ENCODE peak calls at places on chromosomes 11 and 22, in nine cellular contexts. N is fibroblast of lung, A is psoas muscle, I is fibroblast of villous mesenchyme, Q is cardiac fibroblast, H is SK-N-SH, Y is AG04450, B is PC-3, K is left lung. O is an unnamed sample.

GRCh38 chr11:126607374-126607773 is 251.9 kb downstream of the ST3GAL4 start:
- DNase-seq in N (peak; percentile 25), A (no peak), I (peak; percentile 33), Q (peak; percentile 51), H (peak; percentile 83), Y (peak; percentile 42), B (peak; percentile 75), K (no peak), O (peak; percentile 59)

GRCh38 chr22:24037851-24038765 is 27.0 kb downstream of the CABIN1 start:
- DNase-seq in N (no peak), A (no peak), I (no peak), Q (no peak), H (no peak), Y (no peak), B (no peak), K (no peak), O (no peak)

GRCh38 chr11:119347940-119348339 is 1.4 kb upstream of the MFRP start:
- DNase-seq in N (no peak), A (no peak), I (no peak), Q (no peak), H (no peak), Y (no peak), B (no peak), K (no peak), O (no peak)

GRCh38 chr11:36375348-36376314 is 79.5 kb downstream of the PRR5L start:
- DNase-seq in N (no peak), A (no peak), I (peak; percentile 34), Q (no peak), H (peak; percentile 19), Y (no peak), B (no peak), K (no peak), O (no peak)

GRCh38 chr22:32354360-32355351 is 3.0 kb upstream of the RFPL3 start:
- DNase-seq in N (peak; percentile 15), A (no peak), I (peak; percentile 3), Q (peak; percentile 47), H (no peak), Y (peak; percentile 2), B (peak; percentile 49), K (no peak), O (peak; percentile 71)

GRCh38 chr22:30502911-30503310 is 2.6 kb downstream of the SEC14L4 start:
- DNase-seq in N (no peak), A (no peak), I (no peak), Q (no peak), H (no peak), Y (no peak), B (no peak), K (no peak), O (no peak)

GRCh38 chr11:125055107-125055715 is 7.9 kb upstream of the SLC37A2 start:
- DNase-seq in N (no peak), A (no peak), I (no peak), Q (no peak), H (no peak), Y (no peak), B (peak; percentile 48), K (no peak), O (no peak)

GRCh38 chr22:30871391-30872281 is 96.9 kb downstream of the MORC2 start:
- DNase-seq in N (no peak), A (no peak), I (no peak), Q (no peak), H (peak; percentile 20), Y (no peak), B (no peak), K (peak; percentile 15), O (no peak)

GRCh38 chr22:20093437-20093836 is 13.4 kb downstream of the DGCR8 start:
- DNase-seq in N (no peak), A (peak; percentile 92), I (no peak), Q (no peak), H (no peak), Y (no peak), B (no peak), K (peak; percentile 12), O (no peak)

GRCh38 chr11:19919050-19919561 is 206.5 kb downstream of the NAV2 start:
- DNase-seq in N (peak; percentile 96), A (no peak), I (peak; percentile 85), Q (peak; percentile 97), H (no peak), Y (peak; percentile 85), B (peak; percentile 97), K (peak; percentile 82), O (peak; percentile 99)

GRCh38 chr22:38861170-38861874 is 10.7 kb downstream of the CBX6 start:
- DNase-seq in N (no peak), A (peak; percentile 34), I (no peak), Q (no peak), H (no peak), Y (no peak), B (no peak), K (no peak), O (peak; percentile 25)

GRCh38 chr22:49536571-49537131 is 291.0 kb downstream of the BRD1 start:
- DNase-seq in N (no peak), A (no peak), I (no peak), Q (no peak), H (no peak), Y (no peak), B (no peak), K (peak; percentile 11), O (no peak)

GRCh38 chr22:19779685-19780268 is 19.2 kb downstream of the TBX1 start:
- DNase-seq in N (no peak), A (peak; percentile 57), I (no peak), Q (no peak), H (no peak), Y (no peak), B (no peak), K (no peak), O (no peak)

GRCh38 chr11:25441432-25441831 is 890.5 kb upstream of the ANO3 start:
- DNase-seq in N (peak; percentile 89), A (no peak), I (no peak), Q (no peak), H (no peak), Y (no peak), B (no peak), K (no peak), O (no peak)

GRCh38 chr11:44308923-44309482 is 936 bp downstream of the ALX4 start:
- DNase-seq in N (no peak), A (no peak), I (no peak), Q (peak; percentile 35), H (no peak), Y (no peak), B (no peak), K (no peak), O (no peak)

GRCh38 chr11:44308256-44308922 is 1.6 kb downstream of the ALX4 start:
- DNase-seq in N (no peak), A (no peak), I (no peak), Q (no peak), H (no peak), Y (no peak), B (no peak), K (no peak), O (no peak)

GRCh38 chr11:44310198-44310455 is 188 bp upstream of the ALX4 start:
- DNase-seq in N (no peak), A (no peak), I (no peak), Q (no peak), H (no peak), Y (no peak), B (no peak), K (no peak), O (no peak)

GRCh38 chr11:44310456-44311272 is 725 bp upstream of the ALX4 start:
- DNase-seq in N (no peak), A (no peak), I (no peak), Q (no peak), H (peak; percentile 55), Y (no peak), B (no peak), K (no peak), O (no peak)

GRCh38 chr11:44309483-44310197 is at the start of gene ALX4:
- DNase-seq in N (peak; percentile 17), A (peak; percentile 65), I (no peak), Q (peak; percentile 52), H (peak; percentile 74), Y (no peak), B (peak; percentile 18), K (no peak), O (no peak)
- H3K4me3 ChIP-seq in N (no peak within 1 kb of the TSS), A (peak within 1 kb of the TSS; percentile 61), I (peak within 1 kb of the TSS; percentile 32), Q (peak within 1 kb of the TSS; percentile 21), H (peak within 1 kb of the TSS; percentile 0), Y (peak within 1 kb of the TSS; percentile 32), B (peak within 1 kb of the TSS; percentile 54), K (peak within 1 kb of the TSS; percentile 9), O (no peak within 1 kb of the TSS)

DNA sequence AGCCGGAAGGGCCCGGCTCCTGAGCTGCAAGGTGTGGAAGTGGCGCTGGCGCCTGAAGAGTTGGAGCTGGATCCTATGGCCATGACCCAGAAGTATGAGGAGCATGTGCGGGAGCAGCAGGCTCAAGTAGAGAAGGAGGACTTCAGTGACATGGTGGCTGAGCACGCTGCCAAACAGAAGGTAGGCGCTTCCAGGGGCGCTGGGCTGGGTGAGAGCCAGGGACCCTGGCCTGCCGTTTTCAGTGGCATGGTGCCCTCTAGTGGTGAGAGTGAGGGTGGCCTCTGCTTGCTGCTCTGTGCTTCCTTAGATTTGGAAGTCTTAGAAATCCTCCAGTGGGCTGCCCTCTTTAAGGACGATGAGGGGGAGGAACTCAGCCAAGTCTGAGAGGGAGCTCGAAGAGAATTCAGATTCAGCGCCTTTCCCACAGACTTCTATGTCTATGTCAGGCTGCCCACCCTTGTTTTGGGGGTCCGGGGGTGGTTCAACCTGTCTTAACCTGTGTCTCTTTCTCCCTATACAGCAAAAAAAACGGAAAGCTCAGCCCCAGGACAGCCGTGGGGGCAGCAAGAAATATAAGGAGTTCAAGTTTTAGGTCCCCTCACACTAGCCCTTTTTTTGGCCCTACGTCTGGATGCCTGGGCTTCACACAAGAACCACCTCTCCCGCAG is 1.8 kb upstream of the PACS1 start:
- DNase-seq in N (peak; percentile 67), A (peak; percentile 79), I (peak; percentile 83), Q (peak; percentile 79), H (peak; percentile 86), Y (peak; percentile 36), B (peak; percentile 80), K (peak; percentile 68), O (peak; percentile 69)
- TF ChIP-seq CTCF in N (peak; percentile 91), A (peak; percentile 84), I (peak; percentile 87), Q (peak; percentile 96), H (peak; percentile 92), Y (peak; percentile 85), B (peak; percentile 98), K (peak; percentile 92), O (peak; percentile 91)

GRCh38 chr11:811446-812245 is 1.9 kb downstream of the RPLP2 start:
- DNase-seq in N (no peak), A (no peak), I (no peak), Q (no peak), H (no peak), Y (no peak), B (no peak), K (no peak), O (peak; percentile 32)
- H3K4me3 ChIP-seq in N (peak overlapping the region; percentile 70), A (peak overlapping the region; percentile 93), I (peak overlapping the region; percentile 9), Q (no peak overlapping the region), H (peak overlapping the region; percentile 81), Y (peak overlapping the region; percentile 69), B (peak overlapping the region; percentile 93), K (peak overlapping the region; percentile 97), O (peak overlapping the region; percentile 92)

GRCh38 chr22:33923660-33924246 is 3.5 kb upstream of the LARGE1 start:
- DNase-seq in N (peak; percentile 84), A (no peak), I (peak; percentile 66), Q (peak; percentile 86), H (peak; percentile 60), Y (peak; percentile 23), B (peak; percentile 56), K (peak; percentile 35), O (peak; percentile 75)
- TF ChIP-seq CTCF in N (peak; percentile 83), A (peak; percentile 85), I (peak; percentile 68), Q (peak; percentile 79), H (peak; percentile 90), Y (peak; percentile 86), B (peak; percentile 58), K (peak; percentile 76), O (peak; percentile 73)

GRCh38 chr22:34437140-34437539 is 516.9 kb upstream of the LARGE1 start:
- DNase-seq in N (no peak), A (no peak), I (no peak), Q (no peak), H (no peak), Y (no peak), B (no peak), K (no peak), O (no peak)
- H3K4me3 ChIP-seq in N (no peak overlapping the region), A (no peak overlapping the region), I (no peak overlapping the region), Q (no peak overlapping the region), H (no peak overlapping the region), Y (no peak overlapping the region), B (no peak overlapping the region), K (no peak overlapping the region), O (no peak overlapping the region)

O was measured in fibroblast of mammary gland.